ENCODE peak calls at places on chromosome 22, in seven cellular contexts. J is right atrium auricular region, D is SK-N-SH, T is fibroblast of lung, P is body of pancreas, N is heart right ventricle, X is IMR-90. K is an unnamed sample.

GRCh38 chr22:26995222-26995621 is 337.8 kb downstream of the MIAT start:
- DNase-seq in D (no peak), J (no peak), P (peak; percentile 78), N (peak; percentile 9), T (no peak), X (no peak), K (no peak)

GRCh38 chr22:20783844-20784723 is 10.2 kb downstream of the SERPIND1 start:
- DNase-seq in T (peak; percentile 72), D (peak; percentile 59), J (no peak), N (peak; percentile 23), X (peak; percentile 74), P (peak; percentile 57), K (no peak)

GRCh38 chr22:41237707-41238569 is 2.8 kb downstream of the CHADL start:
- DNase-seq in N (peak; percentile 64), T (peak; percentile 41), P (peak; percentile 88), D (peak; percentile 61), X (peak; percentile 13), J (peak; percentile 69), K (peak; percentile 64)

GRCh38 chr22:27801616-27802388 is at the start of gene MN1:
- DNase-seq in N (peak; percentile 65), X (peak; percentile 35), J (no peak), T (peak; percentile 42), P (peak; percentile 56), D (peak; percentile 89), K (peak; percentile 77)

GRCh38 chr22:46757104-46757503 is 5.3 kb upstream of the TBC1D22A start:
- DNase-seq in X (no peak), N (no peak), T (no peak), D (no peak), J (no peak), P (no peak), K (no peak)

GRCh38 chr22:47366026-47366767 is 603.7 kb downstream of the TBC1D22A start:
- DNase-seq in J (no peak), D (no peak), X (no peak), P (no peak), N (no peak), T (no peak), K (no peak)

GRCh38 chr22:41401781-41402648 is 20.3 kb downstream of the TEF start:
- DNase-seq in J (peak; percentile 77), N (peak; percentile 73), D (peak; percentile 81), T (peak; percentile 90), P (peak; percentile 95), X (peak; percentile 79), K (peak; percentile 76)

GRCh38 chr22:34760276-34761008 is 305.5 kb upstream of the ISX start:
- DNase-seq in P (peak; percentile 23), X (no peak), T (no peak), N (no peak), J (no peak), D (no peak), K (no peak)

GRCh38 chr22:47623056-47623739 is 860.7 kb downstream of the TBC1D22A start:
- DNase-seq in D (no peak), T (no peak), J (peak; percentile 47), P (no peak), N (no peak), X (no peak), K (no peak)

GRCh38 chr22:28923826-28924732 is 40.7 kb downstream of the ZNRF3 start:
- DNase-seq in J (no peak), X (no peak), T (no peak), N (no peak), D (peak; percentile 80), P (peak; percentile 85), K (peak; percentile 61)

GRCh38 chr22:26894766-26895485 is 237.5 kb downstream of the MIAT start:
- DNase-seq in P (peak; percentile 41), D (no peak), N (no peak), X (peak; percentile 92), T (peak; percentile 84), J (peak; percentile 53), K (no peak)

GRCh38 chr22:17754233-17754925 is 19.9 kb downstream of the BID start:
- DNase-seq in X (no peak), J (no peak), T (no peak), D (no peak), N (no peak), P (no peak), K (no peak)
- TF ChIP-seq CTCF in X (peak; percentile 9), J (peak; percentile 42), T (no peak), D (peak; percentile 27), N (no peak), P (no peak), K (no peak)

GRCh38 chr22:43889366-43890253 is 2.2 kb downstream of the PNPLA5 start:
- DNase-seq in N (no peak), J (no peak), P (no peak), D (peak; percentile 23), X (peak; percentile 46), T (peak; percentile 40), K (peak; percentile 38)
- H3K27me3 ChIP-seq in N (peaks cover 36% of the 10 kb centered on the region), J (peaks cover 13% of the 10 kb centered on the region), P (no peaks in the 10 kb centered on the region), D (no peaks in the 10 kb centered on the region), X (peaks cover 33% of the 10 kb centered on the region), T (peaks cover 16% of the 10 kb centered on the region), K (peaks cover 17% of the 10 kb centered on the region)

GRCh38 chr22:50171319-50171964 is 911 bp downstream of the PANX2 start:
- DNase-seq in J (no peak), T (no peak), D (no peak), N (no peak), X (no peak), P (no peak), K (no peak)
- H3K4me3 ChIP-seq in J (no peak overlapping the region), T (no peak overlapping the region), D (peak overlapping the region; percentile 50), N (no peak overlapping the region), X (peak overlapping the region; percentile 2), P (no peak overlapping the region), K (no peak overlapping the region)

GRCh38 chr22:32985899-32986772 is 72.0 kb downstream of the SYN3 start:
- DNase-seq in J (peak; percentile 86), D (peak; percentile 77), T (peak; percentile 82), P (peak; percentile 69), N (peak; percentile 86), X (peak; percentile 71), K (no peak)
- TF ChIP-seq CTCF in J (peak; percentile 91), D (peak; percentile 72), T (peak; percentile 88), P (peak; percentile 78), N (peak; percentile 84), X (peak; percentile 86), K (peak; percentile 85)

GRCh38 chr22:49727881-49728563 is 99.7 kb downstream of the BRD1 start:
- DNase-seq in T (no peak), J (no peak), N (no peak), D (peak; percentile 27), X (no peak), P (no peak), K (no peak)

GRCh38 chr22:49726022-49726681 is 101.5 kb downstream of the BRD1 start:
- DNase-seq in J (no peak), T (no peak), N (no peak), D (no peak), X (no peak), P (no peak), K (no peak)

GRCh38 chr22:49728566-49729271 is 99.0 kb downstream of the BRD1 start:
- DNase-seq in J (no peak), P (no peak), N (no peak), D (peak; percentile 19), T (no peak), X (no peak), K (no peak)

GRCh38 chr22:49726701-49727101 is 101.0 kb downstream of the BRD1 start:
- DNase-seq in J (no peak), T (no peak), D (no peak), X (no peak), P (no peak), N (no peak), K (no peak)

DNA sequence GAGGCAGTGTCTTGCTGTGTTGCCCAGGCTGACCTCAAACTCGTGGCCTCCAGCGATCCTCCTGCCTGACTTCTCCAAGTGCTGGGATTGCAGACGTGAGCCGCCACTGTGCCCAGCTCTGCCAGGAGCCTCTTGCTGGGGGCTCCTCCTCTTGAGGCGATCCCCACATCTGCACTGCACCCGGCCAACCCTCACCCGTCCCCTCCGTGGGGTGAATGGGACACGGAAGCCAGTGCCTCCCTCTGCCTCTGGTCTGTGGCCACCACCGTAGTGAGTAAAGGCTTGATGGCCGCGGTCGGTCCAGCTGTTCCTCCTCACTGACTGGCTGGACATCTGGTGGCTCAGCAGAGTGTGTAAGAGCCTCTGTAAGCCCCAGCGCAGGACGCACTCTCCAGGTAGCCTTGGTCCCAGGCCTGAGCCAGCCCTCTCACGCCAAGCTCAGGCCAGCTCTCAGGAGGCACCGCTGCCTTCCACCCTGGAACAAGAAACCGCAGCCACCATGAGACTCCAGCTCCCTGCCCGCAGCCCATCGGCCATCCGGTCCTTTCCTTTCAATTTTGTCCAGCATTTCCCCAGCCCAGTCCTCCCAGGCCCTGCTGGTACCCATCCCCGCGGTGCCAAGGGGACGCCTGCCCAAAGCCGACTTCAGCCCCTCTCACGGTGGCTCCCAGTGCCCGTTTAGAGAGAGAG is 100.3 kb downstream of the BRD1 start:
- DNase-seq in D (peak; percentile 34), X (no peak), T (no peak), P (no peak), N (no peak), J (no peak), K (no peak)
- H3K27me3 ChIP-seq in D (peaks cover 9% of the 10 kb centered on the region), X (peaks cover 20% of the 10 kb centered on the region), T (peaks cover 3% of the 10 kb centered on the region), P (no peaks in the 10 kb centered on the region), N (peaks cover 7% of the 10 kb centered on the region), J (no peaks in the 10 kb centered on the region), K (peaks cover 9% of the 10 kb centered on the region)

DNA sequence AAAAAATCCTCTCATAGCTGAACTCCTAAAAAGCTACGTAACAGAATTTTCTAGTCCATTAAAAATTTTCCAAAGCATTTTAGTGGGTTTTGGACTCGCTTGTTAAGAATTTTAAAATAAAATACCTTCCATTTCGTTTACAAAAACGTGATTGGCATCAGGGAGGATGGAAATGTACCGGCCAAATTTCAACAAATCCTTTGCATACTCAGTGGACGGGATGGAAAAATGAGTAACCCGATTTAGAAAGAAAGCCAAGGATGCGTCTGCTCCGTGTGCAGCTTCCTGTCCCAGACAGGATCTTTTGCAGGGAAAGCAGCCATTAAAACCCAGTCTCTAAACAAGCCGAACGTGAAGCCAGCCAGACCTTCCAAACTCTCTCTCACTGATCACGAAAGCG is 15.6 kb downstream of the TMEM184B start:
- DNase-seq in J (no peak), P (no peak), D (no peak), T (peak; percentile 61), X (peak; percentile 81), N (peak; percentile 47), K (no peak)
- H3K4me3 ChIP-seq in J (no peak overlapping the region), P (no peak overlapping the region), D (no peak overlapping the region), T (peak overlapping the region; percentile 24), X (peak overlapping the region; percentile 20), N (no peak overlapping the region), K (peak overlapping the region; percentile 15)

GRCh38 chr22:39958009-39958711 is 2.0 kb upstream of the TMA7B start:
- DNase-seq in T (no peak), D (no peak), N (no peak), P (no peak), J (no peak), X (no peak), K (no peak)

GRCh38 chr22:39958916-39959639 is 1.1 kb upstream of the TMA7B start:
- DNase-seq in P (no peak), X (no peak), J (no peak), T (no peak), D (no peak), N (no peak), K (no peak)

GRCh38 chr22:39962071-39962470 is 1.9 kb downstream of the TMA7B start:
- DNase-seq in P (no peak), T (no peak), D (no peak), N (no peak), X (no peak), J (no peak), K (no peak)

GRCh38 chr22:39960791-39961746 is 872 bp downstream of the TMA7B start:
- DNase-seq in T (peak; percentile 92), X (peak; percentile 98), P (peak; percentile 15), D (no peak), J (no peak), N (no peak), K (no peak)

GRCh38 chr22:39959640-39960447 is at the start of gene TMA7B:
- DNase-seq in N (no peak), T (peak; percentile 52), X (peak; percentile 75), J (no peak), D (peak; percentile 52), P (no peak), K (no peak)
- TF ChIP-seq CTCF in N (no peak), T (peak; percentile 12), X (peak; percentile 42), J (peak; percentile 41), D (peak; percentile 28), P (no peak), K (peak; percentile 11)

K was measured in psoas muscle.